ENCODE peak calls at places on chromosomes 16 and 17, in seven cellular contexts. R is CD8-positive, alpha-beta memory T cell; P is endothelial cell of umbilical vein; T is tibial nerve; G is heart right ventricle; J is mucosa of descending colon; U is ascending aorta. V is an unnamed sample.

GRCh38 chr17:12789075-12789975 is at the start of gene ARHGAP44:
- DNase-seq in R (no peak), P (peak; percentile 49), T (peak; percentile 14), G (peak; percentile 55), J (peak; percentile 76), U (peak; percentile 80), V (peak; percentile 66)

GRCh38 chr16:82655315-82655714 is 28.5 kb downstream of the CDH13 start:
- DNase-seq in R (peak; percentile 82), P (peak; percentile 81), T (no peak), G (peak; percentile 40), J (peak; percentile 62), U (no peak), V (no peak)

GRCh38 chr17:75504347-75505151 is 10.8 kb downstream of the CASKIN2 start:
- DNase-seq in R (peak; percentile 34), P (no peak), T (no peak), G (no peak), J (peak; percentile 55), U (no peak), V (no peak)

GRCh38 chr16:70276392-70276791 is 12.9 kb downstream of the AARS1 start:
- DNase-seq in R (no peak), P (no peak), T (no peak), G (no peak), J (no peak), U (no peak), V (no peak)

GRCh38 chr17:17837966-17838962 is 1.5 kb upstream of the SREBF1 start:
- DNase-seq in R (no peak), P (peak; percentile 59), T (peak; percentile 71), G (peak; percentile 89), J (peak; percentile 80), U (no peak), V (peak; percentile 75)

GRCh38 chr16:27364493-27365141 is 37.4 kb upstream of the IL21R start:
- DNase-seq in R (no peak), P (no peak), T (no peak), G (no peak), J (no peak), U (no peak), V (peak; percentile 52)

GRCh38 chr17:46809110-46809571 is 9.4 kb downstream of the WNT3 start:
- DNase-seq in R (no peak), P (no peak), T (no peak), G (no peak), J (no peak), U (no peak), V (no peak)

GRCh38 chr17:46883871-46884270 is 32.5 kb downstream of the WNT9B start:
- DNase-seq in R (no peak), P (no peak), T (no peak), G (no peak), J (no peak), U (no peak), V (no peak)

GRCh38 chr16:23119570-23119969 is 29.7 kb downstream of the USP31 start:
- DNase-seq in R (no peak), P (no peak), T (no peak), G (no peak), J (no peak), U (no peak), V (no peak)

GRCh38 chr16:53081686-53082407 is 27.1 kb downstream of the CHD9 start:
- DNase-seq in R (no peak), P (no peak), T (no peak), G (no peak), J (no peak), U (no peak), V (no peak)

GRCh38 chr16:48959204-48959603 is 322.4 kb downstream of the CBLN1 start:
- DNase-seq in R (no peak), P (no peak), T (no peak), G (peak; percentile 9), J (no peak), U (no peak), V (no peak)

GRCh38 chr17:36717088-36717487 is 115.7 kb downstream of the MRM1 start:
- DNase-seq in R (no peak), P (no peak), T (no peak), G (no peak), J (no peak), U (no peak), V (no peak)

GRCh38 chr16:55543470-55543869 is 23.0 kb upstream of the CAPNS2 start:
- DNase-seq in R (no peak), P (peak; percentile 47), T (no peak), G (no peak), J (no peak), U (no peak), V (no peak)

GRCh38 chr17:76459674-76460073 is 6.7 kb upstream of the UBE2O start:
- DNase-seq in R (no peak), P (no peak), T (no peak), G (no peak), J (no peak), U (no peak), V (no peak)

GRCh38 chr17:39568710-39569109 is 39.0 kb downstream of the NEUROD2 start:
- DNase-seq in R (no peak), P (no peak), T (no peak), G (no peak), J (no peak), U (no peak), V (no peak)

GRCh38 chr16:83928341-83929055 is 24.5 kb upstream of the OSGIN1 start:
- DNase-seq in R (no peak), P (no peak), T (no peak), G (no peak), J (peak; percentile 33), U (no peak), V (no peak)

GRCh38 chr17:31510273-31511175 is 119.0 kb downstream of the RAB11FIP4 start:
- DNase-seq in R (no peak), P (no peak), T (no peak), G (peak; percentile 76), J (no peak), U (no peak), V (no peak)

GRCh38 chr16:77555101-77555500 is 120.3 kb upstream of the ADAMTS18 start:
- DNase-seq in R (no peak), P (no peak), T (no peak), G (no peak), J (no peak), U (no peak), V (no peak)

GRCh38 chr17:48477235-48477634 is 47.2 kb upstream of the SKAP1 start:
- DNase-seq in R (no peak), P (no peak), T (no peak), G (no peak), J (no peak), U (no peak), V (no peak)

GRCh38 chr17:67074781-67075180 is 30.4 kb downstream of the CACNG1 start:
- DNase-seq in R (no peak), P (no peak), T (no peak), G (no peak), J (no peak), U (no peak), V (no peak)

GRCh38 chr17:82948081-82948511 is 108.3 kb upstream of the ZNF750 start:
- DNase-seq in R (no peak), P (no peak), T (no peak), G (no peak), J (peak; percentile 31), U (no peak), V (no peak)
- H3K9me3 ChIP-seq in R (peaks cover 13% of the 10 kb centered on the region), P (no peaks in the 10 kb centered on the region), T (no peaks in the 10 kb centered on the region), G (peaks cover 84% of the 10 kb centered on the region), J (peaks cover 34% of the 10 kb centered on the region), U (peaks cover 35% of the 10 kb centered on the region), V (peaks cover 14% of the 10 kb centered on the region)

GRCh38 chr16:31636433-31636832 is 108.7 kb downstream of the AHSP start:
- DNase-seq in R (no peak), P (no peak), T (no peak), G (no peak), J (no peak), U (no peak), V (no peak)
- H3K9me3 ChIP-seq in R (no peaks in the 10 kb centered on the region), P (no peaks in the 10 kb centered on the region), T (no peaks in the 10 kb centered on the region), G (peaks cover 9% of the 10 kb centered on the region), J (peaks cover 7% of the 10 kb centered on the region), U (no peaks in the 10 kb centered on the region), V (peaks cover 13% of the 10 kb centered on the region)

GRCh38 chr17:49887744-49888360 is 40.0 kb upstream of the TAC4 start:
- DNase-seq in R (no peak), P (no peak), T (no peak), G (no peak), J (no peak), U (no peak), V (no peak)
- H3K9me3 ChIP-seq in R (no peaks in the 10 kb centered on the region), P (no peaks in the 10 kb centered on the region), T (no peaks in the 10 kb centered on the region), G (no peaks in the 10 kb centered on the region), J (no peaks in the 10 kb centered on the region), U (no peaks in the 10 kb centered on the region), V (no peaks in the 10 kb centered on the region)

GRCh38 chr16:35749253-35750141 is 2290.1 kb downstream of the TP53TG3F start:
- DNase-seq in R (no peak), P (no peak), T (no peak), G (no peak), J (peak; percentile 39), U (peak; percentile 56), V (peak; percentile 26)
- H3K9me3 ChIP-seq in R (no peaks in the 10 kb centered on the region), P (no peaks in the 10 kb centered on the region), T (no peaks in the 10 kb centered on the region), G (no peaks in the 10 kb centered on the region), J (peaks cover 95% of the 10 kb centered on the region), U (no peaks in the 10 kb centered on the region), V (no peaks in the 10 kb centered on the region)

GRCh38 chr16:75175074-75175473 is 26.8 kb downstream of the ZFP1 start:
- DNase-seq in R (no peak), P (no peak), T (no peak), G (no peak), J (no peak), U (no peak), V (no peak)

GRCh38 chr16:75169899-75170405 is 21.6 kb downstream of the ZFP1 start:
- DNase-seq in R (no peak), P (no peak), T (no peak), G (no peak), J (no peak), U (no peak), V (no peak)

GRCh38 chr16:75176926-75177325 is 28.6 kb downstream of the ZFP1 start:
- DNase-seq in R (no peak), P (no peak), T (no peak), G (no peak), J (no peak), U (no peak), V (no peak)

GRCh38 chr16:75172578-75172977 is 24.3 kb downstream of the ZFP1 start:
- DNase-seq in R (no peak), P (no peak), T (no peak), G (no peak), J (no peak), U (no peak), V (no peak)
- H3K9me3 ChIP-seq in R (peaks cover 56% of the 10 kb centered on the region), P (peaks cover 14% of the 10 kb centered on the region), T (peaks cover 8% of the 10 kb centered on the region), G (peaks cover 100% of the 10 kb centered on the region), J (peaks cover 83% of the 10 kb centered on the region), U (peaks cover 53% of the 10 kb centered on the region), V (peaks cover 30% of the 10 kb centered on the region)

V was measured in lung.